ENCODE peak calls at places on chromosomes 6 and 20, in four cellular contexts. P, W, B and L are unnamed samples.

GRCh38 chr6:139173822-139174221 is 38.9 kb downstream of the HECA start:
- DNase-seq in P (no peak), W (no peak), B (no peak), L (no peak)

GRCh38 chr6:163333038-163333437 is 81.5 kb upstream of the QKI start:
- DNase-seq in W (peak), B (no peak), P (no peak), L (no peak)

GRCh38 chr20:62560162-62560561 is 82.1 kb upstream of the SLCO4A1 start:
- DNase-seq in B (no peak), W (no peak), P (no peak), L (no peak)

GRCh38 chr6:116564296-116564695 is 7.0 kb upstream of the RWDD1 start:
- DNase-seq in W (peak), P (peak), B (no peak), L (no peak)

GRCh38 chr6:2021713-2022125 is 223.7 kb downstream of the GMDS start:
- DNase-seq in W (peak), P (peak), B (no peak), L (no peak)

GRCh38 chr6:105838156-105838555 is 248.0 kb upstream of the PRDM1 start:
- DNase-seq in B (no peak), P (no peak), W (no peak), L (no peak)

GRCh38 chr6:155364844-155365437 is 50.7 kb upstream of the TFB1M start:
- DNase-seq in W (no peak), B (no peak), P (no peak), L (no peak)

GRCh38 chr6:105644073-105644489 is 241.2 kb upstream of the PREP start:
- DNase-seq in B (no peak), W (no peak), P (no peak), L (no peak)

GRCh38 chr6:90078513-90079289 is 184.4 kb downstream of the GJA10 start:
- DNase-seq in P (no peak), W (peak), B (no peak), L (no peak)

GRCh38 chr6:33979750-33980149 is 166.1 kb downstream of the GRM4 start:
- DNase-seq in B (no peak), W (no peak), P (no peak), L (no peak)

GRCh38 chr6:26187292-26187691 is 100.1 kb downstream of the HFE start:
- DNase-seq in B (no peak), P (no peak), W (no peak), L (no peak)

GRCh38 chr6:39453956-39454524 is 131.5 kb upstream of the KCNK16 start:
- DNase-seq in P (no peak), B (no peak), W (no peak), L (no peak)

GRCh38 chr20:32034581-32035397 is 17.3 kb upstream of the HCK start:
- DNase-seq in P (peak), B (no peak), W (no peak), L (no peak)
- TF ChIP-seq CTCF in P (peak), B (no peak), W (no peak), L (no peak)

GRCh38 chr20:19760371-19760721 is 2.3 kb downstream of the RIN2 start:
- DNase-seq in P (no peak), W (no peak), B (no peak), L (no peak)
- TF ChIP-seq CTCF in P (no peak), W (no peak), B (no peak), L (no peak)

GRCh38 chr20:25223179-25223661 is 24.7 kb upstream of the PYGB start:
- DNase-seq in W (peak), P (peak), B (no peak), L (no peak)
- TF ChIP-seq CTCF in W (peak), P (peak), B (no peak), L (no peak)

GRCh38 chr6:55069132-55069781 is 105.1 kb upstream of the HCRTR2 start:
- DNase-seq in P (peak), B (no peak), W (peak), L (no peak)
- TF ChIP-seq CTCF in P (peak), B (peak), W (peak), L (peak)

GRCh38 chr6:31972709-31973350 is 892 bp upstream of the DXO start:
- DNase-seq in B (no peak), W (peak), P (peak), L (no peak)
- TF ChIP-seq CTCF in B (no peak), W (no peak), P (no peak), L (no peak)